ENCODE peak calls at places on chromosomes 1 and 21, in five cellular contexts. One of them, this sample, is unnamed.

GRCh38 chr1:180842052-180842451 is 70.6 kb upstream of the KIAA1614 start:
- DNase-seq in breast epithelium: no peak
- DNase-seq in mammary epithelial cell: no peak
- DNase-seq in sigmoid colon: no peak
- DNase-seq in fibroblast of lung: peak; percentile 88
- DNase-seq in this sample: no peak

GRCh38 chr1:178733972-178734371 is 8.9 kb downstream of the RALGPS2 start:
- DNase-seq in mammary epithelial cell: no peak
- DNase-seq in sigmoid colon: no peak
- DNase-seq in breast epithelium: no peak
- DNase-seq in fibroblast of lung: no peak
- DNase-seq in this sample: no peak

GRCh38 chr1:159756397-159756796 is 24.4 kb upstream of the DUSP23 start:
- DNase-seq in sigmoid colon: no peak
- DNase-seq in breast epithelium: no peak
- DNase-seq in mammary epithelial cell: no peak
- DNase-seq in fibroblast of lung: no peak
- DNase-seq in this sample: no peak

GRCh38 chr21:34336245-34336644 is 27.6 kb upstream of the KCNE2 start:
- DNase-seq in sigmoid colon: no peak
- DNase-seq in mammary epithelial cell: no peak
- DNase-seq in fibroblast of lung: no peak
- DNase-seq in breast epithelium: no peak
- DNase-seq in this sample: no peak

GRCh38 chr1:16153999-16154673 is 1.7 kb downstream of the EPHA2 start:
- DNase-seq in mammary epithelial cell: no peak
- DNase-seq in fibroblast of lung: no peak
- DNase-seq in breast epithelium: no peak
- DNase-seq in sigmoid colon: no peak
- DNase-seq in this sample: no peak

GRCh38 chr1:150808851-150809250 is 791 bp upstream of the CTSK start:
- DNase-seq in breast epithelium: no peak
- DNase-seq in fibroblast of lung: no peak
- DNase-seq in sigmoid colon: no peak
- DNase-seq in mammary epithelial cell: no peak
- DNase-seq in this sample: no peak

GRCh38 chr1:205813755-205814058 is 709 bp upstream of the SLC41A1 start:
- DNase-seq in sigmoid colon: no peak
- DNase-seq in fibroblast of lung: no peak
- DNase-seq in mammary epithelial cell: no peak
- DNase-seq in breast epithelium: no peak
- DNase-seq in this sample: no peak

GRCh38 chr1:167762061-167762746 is 40.4 kb downstream of the MPZL1 start:
- DNase-seq in fibroblast of lung: no peak
- DNase-seq in mammary epithelial cell: no peak
- DNase-seq in breast epithelium: no peak
- DNase-seq in sigmoid colon: no peak
- DNase-seq in this sample: peak; percentile 31

GRCh38 chr1:23963617-23964234 is 4.1 kb downstream of the PNRC2 start:
- DNase-seq in fibroblast of lung: no peak
- DNase-seq in sigmoid colon: no peak
- DNase-seq in mammary epithelial cell: no peak
- DNase-seq in breast epithelium: no peak
- DNase-seq in this sample: no peak

GRCh38 chr1:182149411-182149965 is 88.0 kb upstream of the ZNF648 start:
- DNase-seq in breast epithelium: no peak
- DNase-seq in fibroblast of lung: peak; percentile 87
- DNase-seq in sigmoid colon: peak; percentile 79
- DNase-seq in mammary epithelial cell: peak; percentile 76
- DNase-seq in this sample: peak; percentile 9

GRCh38 chr1:155389831-155390230 is 69.1 kb downstream of the RUSC1 start:
- DNase-seq in mammary epithelial cell: peak; percentile 49
- DNase-seq in breast epithelium: no peak
- DNase-seq in sigmoid colon: no peak
- DNase-seq in fibroblast of lung: peak; percentile 10
- DNase-seq in this sample: no peak

GRCh38 chr1:19814244-19814661 is 830 bp downstream of the RNF186 start:
- DNase-seq in breast epithelium: no peak
- DNase-seq in fibroblast of lung: no peak
- DNase-seq in sigmoid colon: no peak
- DNase-seq in mammary epithelial cell: no peak
- DNase-seq in this sample: no peak

GRCh38 chr1:150507912-150508864 is at the start of gene ECM1:
- DNase-seq in fibroblast of lung: peak; percentile 83
- DNase-seq in sigmoid colon: peak; percentile 87
- DNase-seq in mammary epithelial cell: peak; percentile 62
- DNase-seq in breast epithelium: no peak
- DNase-seq in this sample: no peak

GRCh38 chr1:246091477-246091876 is 415.6 kb downstream of the SMYD3 start:
- DNase-seq in sigmoid colon: no peak
- DNase-seq in mammary epithelial cell: no peak
- DNase-seq in fibroblast of lung: peak; percentile 46
- DNase-seq in breast epithelium: no peak
- DNase-seq in this sample: no peak

GRCh38 chr1:118483245-118484006 is 298.4 kb upstream of the SPAG17 start:
- DNase-seq in fibroblast of lung: no peak
- DNase-seq in mammary epithelial cell: no peak
- DNase-seq in sigmoid colon: no peak
- DNase-seq in breast epithelium: no peak
- DNase-seq in this sample: no peak

GRCh38 chr21:39022901-39023693 is 160.2 kb downstream of the PSMG1 start:
- DNase-seq in mammary epithelial cell: no peak
- DNase-seq in sigmoid colon: peak; percentile 66
- DNase-seq in fibroblast of lung: peak; percentile 78
- DNase-seq in breast epithelium: no peak
- DNase-seq in this sample: no peak

GRCh38 chr1:238581332-238581731 is 690.6 kb upstream of the ZP4 start:
- DNase-seq in breast epithelium: no peak
- DNase-seq in sigmoid colon: no peak
- DNase-seq in mammary epithelial cell: no peak
- DNase-seq in fibroblast of lung: no peak
- DNase-seq in this sample: no peak

GRCh38 chr1:29056256-29056655 is 67.4 kb downstream of the TMEM200B start:
- DNase-seq in mammary epithelial cell: no peak
- DNase-seq in breast epithelium: no peak
- DNase-seq in sigmoid colon: no peak
- DNase-seq in fibroblast of lung: no peak
- DNase-seq in this sample: no peak

GRCh38 chr1:47731730-47732129 is 265.5 kb downstream of the TRABD2B start:
- DNase-seq in fibroblast of lung: no peak
- DNase-seq in breast epithelium: no peak
- DNase-seq in sigmoid colon: no peak
- DNase-seq in mammary epithelial cell: no peak
- DNase-seq in this sample: no peak

GRCh38 chr1:93499075-93499474 is 51.2 kb downstream of the FNBP1L start:
- DNase-seq in fibroblast of lung: no peak
- DNase-seq in breast epithelium: no peak
- DNase-seq in mammary epithelial cell: no peak
- DNase-seq in sigmoid colon: no peak
- DNase-seq in this sample: no peak

GRCh38 chr1:32703479-32704291 is 1.1 kb upstream of the SYNC start:
- DNase-seq in breast epithelium: no peak
- DNase-seq in mammary epithelial cell: peak; percentile 59
- DNase-seq in fibroblast of lung: peak; percentile 99
- DNase-seq in sigmoid colon: peak; percentile 77
- DNase-seq in this sample: no peak

GRCh38 chr1:7384679-7385078 is 386.4 kb upstream of the VAMP3 start:
- DNase-seq in breast epithelium: no peak
- DNase-seq in sigmoid colon: peak; percentile 55
- DNase-seq in mammary epithelial cell: no peak
- DNase-seq in fibroblast of lung: no peak
- DNase-seq in this sample: no peak

GRCh38 chr1:113835686-113836290 is 23.5 kb upstream of the RSBN1 start:
- DNase-seq in mammary epithelial cell: peak; percentile 35
- DNase-seq in breast epithelium: no peak
- DNase-seq in fibroblast of lung: peak; percentile 32
- DNase-seq in sigmoid colon: no peak
- DNase-seq in this sample: peak; percentile 60

GRCh38 chr1:6488602-6489382 is 2.7 kb downstream of the PLEKHG5 start:
- DNase-seq in breast epithelium: no peak
- DNase-seq in mammary epithelial cell: peak; percentile 93
- DNase-seq in fibroblast of lung: no peak
- DNase-seq in sigmoid colon: no peak
- DNase-seq in this sample: no peak

GRCh38 chr1:25711555-25712298 is 88.3 kb upstream of the SELENON start:
- DNase-seq in mammary epithelial cell: no peak
- DNase-seq in sigmoid colon: peak; percentile 72
- DNase-seq in breast epithelium: no peak
- DNase-seq in fibroblast of lung: peak; percentile 45
- DNase-seq in this sample: peak; percentile 28

DNA sequence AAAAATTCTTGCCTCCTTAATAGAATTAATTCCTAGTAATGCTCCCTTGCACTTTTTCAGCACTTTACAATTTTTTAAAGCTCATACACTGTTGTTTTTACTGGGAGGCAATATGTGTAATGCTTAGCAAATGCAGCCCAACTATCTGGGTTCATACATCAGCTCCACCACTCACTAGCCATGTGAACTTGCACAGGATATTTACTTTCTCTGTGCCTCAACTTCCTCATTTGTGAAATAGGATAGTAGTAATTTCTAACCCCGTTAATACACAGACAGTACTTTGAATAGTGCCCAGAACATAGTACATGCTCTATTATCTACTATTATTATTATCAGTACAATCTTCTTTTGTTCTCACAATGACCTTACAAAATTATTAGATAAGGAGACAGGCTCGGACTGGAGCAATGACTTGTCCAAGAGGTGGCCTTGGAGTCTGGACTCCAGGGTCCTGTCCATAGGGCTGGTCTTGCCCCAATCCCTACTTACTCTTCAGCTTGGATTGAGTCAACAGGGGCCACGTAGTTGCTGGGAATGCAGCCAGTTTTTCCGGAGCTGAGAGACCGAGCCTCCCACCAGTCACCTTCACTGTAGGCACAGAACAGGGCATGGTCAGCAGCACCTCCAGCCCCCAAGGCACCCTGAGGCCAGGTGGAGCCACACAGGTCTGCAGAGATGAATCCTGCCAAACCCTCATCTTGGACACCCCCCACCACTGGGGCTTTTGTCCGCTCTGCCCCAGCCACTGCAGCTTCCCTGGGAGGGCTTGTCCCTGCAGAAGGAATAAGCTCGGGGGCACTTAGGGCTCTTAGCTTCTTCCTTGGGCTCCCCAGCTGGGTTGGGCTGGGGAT is 13.7 kb downstream of the FGR start:
- DNase-seq in fibroblast of lung: peak; percentile 53
- DNase-seq in mammary epithelial cell: peak; percentile 52
- DNase-seq in sigmoid colon: no peak
- DNase-seq in breast epithelium: no peak
- DNase-seq in this sample: no peak
- H3K4me1 ChIP-seq in fibroblast of lung: no peaks in the 10 kb centered on the region
- H3K4me1 ChIP-seq in mammary epithelial cell: peaks cover 17% of the 10 kb centered on the region
- H3K4me1 ChIP-seq in sigmoid colon: no peaks in the 10 kb centered on the region
- H3K4me1 ChIP-seq in breast epithelium: no peaks in the 10 kb centered on the region
- H3K4me1 ChIP-seq in this sample: peaks cover 52% of the 10 kb centered on the region

DNA sequence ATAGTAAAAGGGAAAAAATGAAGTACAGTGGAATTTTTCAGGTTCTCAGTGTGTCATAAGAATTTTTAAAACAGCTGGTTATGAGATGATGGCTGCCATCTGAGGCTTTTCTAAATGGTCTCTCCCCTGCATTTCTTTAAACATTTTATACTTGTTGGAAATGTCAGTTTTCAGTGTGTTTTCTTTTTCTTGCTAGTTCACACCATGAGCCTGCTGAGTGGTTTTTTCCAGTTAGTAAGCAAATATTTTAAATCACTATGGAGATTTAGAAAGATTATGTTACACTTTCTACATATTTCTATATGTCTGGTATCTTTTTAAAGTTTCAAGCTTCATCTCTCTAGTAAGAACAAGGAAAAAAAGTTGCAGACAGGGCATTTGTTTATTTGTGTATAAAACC is 9.6 kb downstream of the RBM15 start:
- DNase-seq in mammary epithelial cell: no peak
- DNase-seq in sigmoid colon: no peak
- DNase-seq in fibroblast of lung: peak; percentile 13
- DNase-seq in breast epithelium: no peak
- DNase-seq in this sample: no peak
- H3K4me3 ChIP-seq in mammary epithelial cell: no peak overlapping the region
- H3K4me3 ChIP-seq in sigmoid colon: no peak overlapping the region
- H3K4me3 ChIP-seq in fibroblast of lung: peak overlapping the region; percentile 6
- H3K4me3 ChIP-seq in breast epithelium: no peak overlapping the region
- H3K4me3 ChIP-seq in this sample: no peak overlapping the region

GRCh38 chr1:94629259-94630181 is 88.0 kb upstream of the F3 start:
- DNase-seq in fibroblast of lung: no peak
- DNase-seq in sigmoid colon: no peak
- DNase-seq in breast epithelium: no peak
- DNase-seq in mammary epithelial cell: no peak
- DNase-seq in this sample: no peak
- H3K4me1 ChIP-seq in fibroblast of lung: peaks cover 2% of the 10 kb centered on the region
- H3K4me1 ChIP-seq in sigmoid colon: no peaks in the 10 kb centered on the region
- H3K4me1 ChIP-seq in breast epithelium: no peaks in the 10 kb centered on the region
- H3K4me1 ChIP-seq in mammary epithelial cell: peaks cover 1% of the 10 kb centered on the region
- H3K4me1 ChIP-seq in this sample: no peaks in the 10 kb centered on the region

GRCh38 chr1:41724248-41724647 is 194.5 kb downstream of the HIVEP3 start:
- DNase-seq in sigmoid colon: no peak
- DNase-seq in mammary epithelial cell: no peak
- DNase-seq in fibroblast of lung: no peak
- DNase-seq in breast epithelium: no peak
- DNase-seq in this sample: no peak

GRCh38 chr1:41730806-41731205 is 187.9 kb downstream of the HIVEP3 start:
- DNase-seq in mammary epithelial cell: no peak
- DNase-seq in fibroblast of lung: no peak
- DNase-seq in breast epithelium: no peak
- DNase-seq in sigmoid colon: no peak
- DNase-seq in this sample: no peak

GRCh38 chr1:41727749-41728115 is 191.0 kb downstream of the HIVEP3 start:
- DNase-seq in fibroblast of lung: no peak
- DNase-seq in sigmoid colon: peak; percentile 56
- DNase-seq in mammary epithelial cell: no peak
- DNase-seq in breast epithelium: no peak
- DNase-seq in this sample: no peak

GRCh38 chr1:41728403-41729202 is 190.1 kb downstream of the HIVEP3 start:
- DNase-seq in mammary epithelial cell: no peak
- DNase-seq in fibroblast of lung: no peak
- DNase-seq in sigmoid colon: no peak
- DNase-seq in breast epithelium: no peak
- DNase-seq in this sample: no peak

DNA sequence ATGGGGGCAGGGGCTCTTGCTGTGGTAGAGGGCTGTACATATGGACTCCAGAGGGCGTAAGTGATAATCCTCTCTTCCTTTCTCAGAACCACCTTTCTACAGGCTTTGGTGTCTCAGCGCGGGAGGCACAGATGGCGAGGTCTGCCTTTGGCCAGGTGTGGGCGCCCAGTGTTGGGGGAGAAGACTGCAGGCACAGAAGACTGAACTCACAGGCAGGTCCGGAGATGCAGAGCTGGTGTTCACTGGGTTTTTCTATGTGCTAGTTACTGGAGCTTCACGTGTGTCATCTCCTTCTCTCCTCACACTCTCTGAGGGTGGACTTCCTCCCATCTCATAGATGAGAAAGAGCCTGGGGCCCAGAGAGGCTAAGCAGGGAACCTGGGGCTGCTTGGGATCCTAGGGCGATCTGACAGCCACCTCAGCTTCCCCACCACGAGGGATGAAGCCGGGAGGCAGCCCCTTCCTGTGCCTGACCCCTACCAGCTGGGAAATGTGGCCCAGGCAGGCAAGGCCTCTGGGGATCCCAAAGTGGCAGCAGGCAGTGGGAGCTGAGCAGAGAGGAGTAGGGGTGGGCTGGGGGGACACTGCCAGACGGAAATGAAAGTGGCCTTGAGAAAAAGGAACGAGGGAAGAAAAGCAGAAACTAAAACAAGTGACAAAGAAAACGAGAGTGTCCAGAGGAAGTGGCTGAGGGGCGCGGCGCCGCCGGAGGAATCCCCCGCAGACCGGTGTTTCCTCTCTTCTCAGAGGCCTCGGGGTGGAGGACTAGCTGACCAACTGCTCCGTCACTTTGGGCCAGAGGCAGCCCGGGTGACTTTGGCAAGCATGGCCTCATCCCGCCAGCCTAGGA is 191.6 kb downstream of the HIVEP3 start:
- DNase-seq in mammary epithelial cell: no peak
- DNase-seq in breast epithelium: no peak
- DNase-seq in fibroblast of lung: no peak
- DNase-seq in sigmoid colon: peak; percentile 80
- DNase-seq in this sample: no peak
- H3K4me3 ChIP-seq in mammary epithelial cell: no peak overlapping the region
- H3K4me3 ChIP-seq in breast epithelium: no peak overlapping the region
- H3K4me3 ChIP-seq in fibroblast of lung: no peak overlapping the region
- H3K4me3 ChIP-seq in sigmoid colon: no peak overlapping the region
- H3K4me3 ChIP-seq in this sample: no peak overlapping the region

This sample was measured in CD4-positive, alpha-beta memory T cell.